ENCODE peak calls at places on chromosome 3, in four cellular contexts. F is SK-N-SH, L is mesendoderm, H is psoas muscle. A is an unnamed sample.
A peak's percentile ranks its signal among the peaks of the same experiment; 100 is the strongest.

GRCh38 chr3:126529585-126530170 is 5.7 kb downstream of the CHST13 start:
- DNase-seq in F (no peak), L (no peak), H (no peak), A (peak; percentile 72)

GRCh38 chr3:122415762-122416654 is at the start of gene WDR5B:
- DNase-seq in F (peak; percentile 93), L (peak; percentile 99), H (peak; percentile 97), A (peak; percentile 98)

GRCh38 chr3:16866447-16867025 is 18.2 kb upstream of the PLCL2 start:
- DNase-seq in F (no peak), L (no peak), H (no peak), A (no peak)

GRCh38 chr3:126994661-126995161 is 11.8 kb downstream of the PLXNA1 start:
- DNase-seq in F (no peak), L (no peak), H (peak; percentile 61), A (peak; percentile 52)

GRCh38 chr3:188472331-188472730 is 318.4 kb downstream of the LPP start:
- DNase-seq in F (no peak), L (no peak), H (no peak), A (no peak)

GRCh38 chr3:35426581-35426980 is 212.7 kb upstream of the ARPP21 start:
- DNase-seq in F (no peak), L (no peak), H (no peak), A (no peak)

GRCh38 chr3:129625071-129625874 is 18.8 kb upstream of the PLXND1 start:
- DNase-seq in F (peak; percentile 47), L (no peak), H (no peak), A (peak; percentile 44)

GRCh38 chr3:99878005-99878404 is 60.3 kb downstream of the CMSS1 start:
- DNase-seq in F (no peak), L (peak; percentile 59), H (no peak), A (no peak)

GRCh38 chr3:100981546-100981945 is 11.7 kb downstream of the ABI3BP start:
- DNase-seq in F (no peak), L (no peak), H (no peak), A (no peak)
- H3K27ac ChIP-seq in F (no peak overlapping the region), L (no peak overlapping the region), H (no peak overlapping the region), A (no peak overlapping the region)

GRCh38 chr3:54123538-54124196 is 1.3 kb downstream of the CACNA2D3 start:
- DNase-seq in F (peak; percentile 75), L (no peak), H (no peak), A (no peak)

GRCh38 chr3:54126551-54126950 is 4.2 kb downstream of the CACNA2D3 start:
- DNase-seq in F (no peak), L (no peak), H (no peak), A (no peak)

GRCh38 chr3:54127499-54128056 is 5.2 kb downstream of the CACNA2D3 start:
- DNase-seq in F (no peak), L (no peak), H (no peak), A (no peak)

GRCh38 chr3:54122802-54123537 is 618 bp downstream of the CACNA2D3 start:
- DNase-seq in F (peak; percentile 39), L (peak; percentile 14), H (no peak), A (no peak)

DNA sequence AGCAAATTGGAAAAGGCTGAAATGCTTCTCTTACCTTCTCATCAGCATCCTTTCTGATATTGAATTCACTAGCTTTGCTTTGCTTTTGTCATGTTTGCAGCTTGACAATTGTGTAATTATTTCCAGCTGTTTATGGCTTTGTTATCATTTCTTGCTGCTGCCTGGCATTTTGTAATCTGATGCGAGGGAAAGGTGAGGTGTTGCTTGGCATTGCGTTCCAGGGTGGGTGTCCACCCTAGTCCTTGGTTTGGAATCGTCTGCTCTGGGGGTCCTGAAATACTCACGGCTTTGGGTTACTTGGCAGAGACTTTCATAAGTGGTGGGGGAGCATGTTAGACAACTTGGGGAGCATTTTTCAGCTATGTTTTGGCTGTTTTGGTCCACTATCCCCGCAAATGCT is 3.0 kb downstream of the CACNA2D3 start:
- DNase-seq in F (no peak), L (no peak), H (no peak), A (no peak)
- H3K27me3 ChIP-seq in F (peaks cover 36% of the 10 kb centered on the region), L (peaks cover 32% of the 10 kb centered on the region), H (no peaks in the 10 kb centered on the region), A (peaks cover 40% of the 10 kb centered on the region)

GRCh38 chr3:193827039-193827669 is 234.1 kb downstream of the OPA1 start:
- DNase-seq in F (peak; percentile 19), L (no peak), H (no peak), A (peak; percentile 34)

GRCh38 chr3:193824365-193824764 is 231.4 kb downstream of the OPA1 start:
- DNase-seq in F (no peak), L (no peak), H (no peak), A (no peak)

GRCh38 chr3:193827831-193828230 is 234.8 kb downstream of the OPA1 start:
- DNase-seq in F (no peak), L (no peak), H (no peak), A (no peak)

GRCh38 chr3:193825617-193826016 is 232.6 kb downstream of the OPA1 start:
- DNase-seq in F (no peak), L (no peak), H (no peak), A (no peak)

GRCh38 chr3:193826126-193826795 is 233.3 kb downstream of the OPA1 start:
- DNase-seq in F (no peak), L (peak; percentile 67), H (peak; percentile 33), A (no peak)
- H3K27ac ChIP-seq in F (no peak overlapping the region), L (no peak overlapping the region), H (no peak overlapping the region), A (peak overlapping the region; percentile 40)

GRCh38 chr3:133944641-133945441 is 49.2 kb upstream of the RAB6B start:
- DNase-seq in F (peak; percentile 59), L (no peak), H (no peak), A (peak; percentile 7)

GRCh38 chr3:133948996-133949395 is 53.3 kb upstream of the RAB6B start:
- DNase-seq in F (no peak), L (no peak), H (no peak), A (no peak)

GRCh38 chr3:133945696-133946095 is 50.0 kb upstream of the RAB6B start:
- DNase-seq in F (no peak), L (no peak), H (no peak), A (no peak)

GRCh38 chr3:133949438-133949837 is 53.8 kb upstream of the RAB6B start:
- DNase-seq in F (no peak), L (no peak), H (no peak), A (peak; percentile 66)

GRCh38 chr3:133948131-133948810 is 52.6 kb upstream of the RAB6B start:
- DNase-seq in F (no peak), L (no peak), H (no peak), A (no peak)
- H3K27me3 ChIP-seq in F (peaks cover 17% of the 10 kb centered on the region), L (no peaks in the 10 kb centered on the region), H (no peaks in the 10 kb centered on the region), A (no peaks in the 10 kb centered on the region)

GRCh38 chr3:141332436-141332835 is 35.9 kb upstream of the ZBTB38 start:
- DNase-seq in F (no peak), L (no peak), H (no peak), A (no peak)
- H3K27ac ChIP-seq in F (peak overlapping the region; percentile 87), L (no peak overlapping the region), H (peak overlapping the region; percentile 20), A (no peak overlapping the region)

DNA sequence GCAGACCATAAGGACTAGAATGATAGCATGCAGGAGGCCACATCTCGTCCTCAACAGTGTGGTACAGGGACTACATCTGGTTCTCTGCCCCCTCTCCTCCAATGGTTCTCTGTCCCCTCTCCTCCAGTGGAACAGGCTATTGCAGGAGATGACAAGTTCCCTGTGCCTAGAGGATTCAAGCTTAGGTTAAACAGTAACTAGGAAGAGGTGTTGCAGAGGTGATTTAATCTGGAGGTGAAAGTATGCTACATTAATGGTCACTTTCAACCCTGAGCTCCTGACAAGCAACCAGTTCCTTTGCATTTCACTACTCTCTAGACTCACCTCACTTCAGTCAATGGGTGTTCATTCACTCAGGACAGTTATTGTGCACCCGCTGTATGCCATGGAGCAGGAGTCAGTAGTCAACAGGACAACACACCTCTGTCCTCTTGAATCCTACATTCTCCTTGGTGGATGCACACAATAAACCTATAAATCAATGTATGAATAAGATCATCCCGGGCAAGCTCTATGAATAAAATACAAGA is 16.0 kb downstream of the SPATA12 start:
- DNase-seq in F (no peak), L (no peak), H (no peak), A (no peak)
- H3K27me3 ChIP-seq in F (no peaks in the 10 kb centered on the region), L (no peaks in the 10 kb centered on the region), H (peaks cover 17% of the 10 kb centered on the region), A (peaks cover 7% of the 10 kb centered on the region)

GRCh38 chr3:146184616-146185015 is 23.6 kb upstream of the PLOD2 start:
- DNase-seq in F (no peak), L (no peak), H (no peak), A (no peak)
- H3K27ac ChIP-seq in F (no peak overlapping the region), L (no peak overlapping the region), H (no peak overlapping the region), A (no peak overlapping the region)

DNA sequence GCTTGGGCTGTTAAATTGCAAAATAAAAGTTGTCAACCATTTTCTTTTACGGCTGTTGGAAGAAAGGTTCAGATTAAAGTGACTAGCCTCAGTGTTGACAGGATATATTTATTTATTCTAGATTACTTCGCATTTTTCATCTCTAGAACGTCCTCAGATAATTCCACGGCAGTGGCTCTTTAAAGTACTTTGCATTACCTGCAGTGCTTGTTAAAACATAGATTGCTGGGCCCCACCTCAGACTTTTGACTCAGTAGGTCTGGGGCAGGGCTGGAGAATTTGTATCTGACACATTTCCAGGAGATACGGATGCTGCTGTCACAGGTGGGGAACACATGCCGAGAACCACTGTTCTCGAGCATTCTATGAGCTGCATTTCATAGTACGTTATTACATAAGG is 292.7 kb downstream of the EDEM1 start:
- DNase-seq in F (no peak), L (no peak), H (no peak), A (no peak)
- H3K27me3 ChIP-seq in F (no peaks in the 10 kb centered on the region), L (no peaks in the 10 kb centered on the region), H (no peaks in the 10 kb centered on the region), A (peaks cover 4% of the 10 kb centered on the region)

GRCh38 chr3:48470286-48470685 is 23.7 kb downstream of the ATRIP start:
- DNase-seq in F (peak; percentile 27), L (no peak), H (no peak), A (no peak)
- H3K27ac ChIP-seq in F (no peak overlapping the region), L (no peak overlapping the region), H (no peak overlapping the region), A (no peak overlapping the region)

A was measured in A673.